ENCODE peak calls at places on chromosomes 12 and 14, in ten cellular contexts. K, D, T, N, I, H, X, J, Y and R are unnamed samples.

GRCh38 chr12:48021485-48022179 is 17.4 kb upstream of the COL2A1 start:
- DNase-seq in H (no peak), Y (peak), T (no peak), N (peak), X (no peak), D (peak), I (no peak), J (peak), K (no peak), R (no peak)

GRCh38 chr12:7502612-7503011 is 965 bp downstream of the CD163 start:
- DNase-seq in K (no peak), J (no peak), H (no peak), N (no peak), Y (no peak), T (no peak), I (no peak), D (no peak), X (no peak), R (no peak)

GRCh38 chr14:41604793-41605534 is 1.7 kb upstream of the LRFN5 start:
- DNase-seq in H (no peak), K (no peak), X (no peak), T (no peak), D (no peak), J (peak), N (peak), I (no peak), Y (peak), R (no peak)

GRCh38 chr14:81406863-81407262 is 6.7 kb upstream of the STON2 start:
- DNase-seq in Y (peak), N (no peak), X (no peak), H (no peak), D (no peak), T (no peak), I (no peak), J (peak), K (no peak), R (no peak)

GRCh38 chr12:106956048-106956935 is 585 bp downstream of the TMEM263 start:
- DNase-seq in H (peak), T (peak), Y (peak), I (peak), X (peak), N (peak), D (peak), K (peak), J (peak), R (peak)

GRCh38 chr12:123763093-123763492 is 992 bp downstream of the DNAH10 start:
- DNase-seq in K (no peak), Y (no peak), J (no peak), D (no peak), N (peak), T (no peak), H (no peak), X (no peak), I (no peak), R (no peak)

GRCh38 chr14:89672636-89673279 is 255.7 kb upstream of the FOXN3 start:
- DNase-seq in I (no peak), D (no peak), Y (no peak), H (no peak), J (no peak), T (no peak), N (peak), X (no peak), K (no peak), R (no peak)

GRCh38 chr14:95523818-95524448 is 7.5 kb upstream of the SYNE3 start:
- DNase-seq in I (no peak), D (no peak), X (no peak), K (no peak), N (peak), H (no peak), T (no peak), J (no peak), Y (no peak), R (no peak)